ENCODE peak calls at places on chromosomes 12 and 14, in eight cellular contexts. One of them, this sample, is unnamed.

GRCh38 chr12:75814856-75815754 is 216.5 kb downstream of the PHLDA1 start:
- DNase-seq in cardiac fibroblast: peak
- DNase-seq in Peyer's patch: no peak
- DNase-seq in brain microvascular endothelial cell: peak
- DNase-seq in GM10248: peak
- DNase-seq in A549: peak
- DNase-seq in prostate gland: no peak
- DNase-seq in MM.1S: no peak
- DNase-seq in this sample: no peak

GRCh38 chr14:68335312-68335711 is 457.6 kb downstream of the ZFP36L1 start:
- DNase-seq in GM10248: no peak
- DNase-seq in Peyer's patch: no peak
- DNase-seq in MM.1S: peak
- DNase-seq in A549: no peak
- DNase-seq in prostate gland: no peak
- DNase-seq in brain microvascular endothelial cell: no peak
- DNase-seq in cardiac fibroblast: no peak
- DNase-seq in this sample: no peak

GRCh38 chr14:28300356-28300755 is 466.2 kb upstream of the FOXG1 start:
- DNase-seq in brain microvascular endothelial cell: no peak
- DNase-seq in MM.1S: no peak
- DNase-seq in GM10248: no peak
- DNase-seq in A549: no peak
- DNase-seq in prostate gland: no peak
- DNase-seq in Peyer's patch: no peak
- DNase-seq in cardiac fibroblast: no peak
- DNase-seq in this sample: no peak

GRCh38 chr12:109544955-109545531 is 28.3 kb downstream of the MMAB start:
- DNase-seq in cardiac fibroblast: peak
- DNase-seq in Peyer's patch: no peak
- DNase-seq in GM10248: no peak
- DNase-seq in brain microvascular endothelial cell: no peak
- DNase-seq in prostate gland: no peak
- DNase-seq in A549: no peak
- DNase-seq in MM.1S: no peak
- DNase-seq in this sample: no peak

GRCh38 chr14:76742185-76742584 is 19.1 kb upstream of the VASH1 start:
- DNase-seq in cardiac fibroblast: no peak
- DNase-seq in Peyer's patch: no peak
- DNase-seq in prostate gland: no peak
- DNase-seq in brain microvascular endothelial cell: no peak
- DNase-seq in GM10248: no peak
- DNase-seq in MM.1S: no peak
- DNase-seq in A549: no peak
- DNase-seq in this sample: no peak

GRCh38 chr14:83217492-83217891 is 1683.8 kb upstream of the SEL1L start:
- DNase-seq in cardiac fibroblast: no peak
- DNase-seq in prostate gland: no peak
- DNase-seq in Peyer's patch: no peak
- DNase-seq in A549: no peak
- DNase-seq in GM10248: no peak
- DNase-seq in MM.1S: no peak
- DNase-seq in brain microvascular endothelial cell: peak
- DNase-seq in this sample: no peak

GRCh38 chr12:38772427-38772826 is 133.0 kb downstream of the CPNE8 start:
- DNase-seq in A549: no peak
- DNase-seq in cardiac fibroblast: no peak
- DNase-seq in MM.1S: no peak
- DNase-seq in Peyer's patch: no peak
- DNase-seq in brain microvascular endothelial cell: no peak
- DNase-seq in prostate gland: no peak
- DNase-seq in GM10248: no peak
- DNase-seq in this sample: no peak

GRCh38 chr12:57087689-57088441 is 1.0 kb upstream of the NAB2 start:
- DNase-seq in MM.1S: peak
- DNase-seq in Peyer's patch: peak
- DNase-seq in prostate gland: peak
- DNase-seq in A549: peak
- DNase-seq in GM10248: peak
- DNase-seq in brain microvascular endothelial cell: peak
- DNase-seq in cardiac fibroblast: peak
- DNase-seq in this sample: no peak

GRCh38 chr12:116592116-116592637 is 33.0 kb downstream of the MAP1LC3B2 start:
- DNase-seq in brain microvascular endothelial cell: no peak
- DNase-seq in Peyer's patch: no peak
- DNase-seq in MM.1S: no peak
- DNase-seq in A549: no peak
- DNase-seq in prostate gland: peak
- DNase-seq in GM10248: no peak
- DNase-seq in cardiac fibroblast: no peak
- DNase-seq in this sample: peak

GRCh38 chr12:57631566-57632368 is 1.2 kb downstream of the B4GALNT1 start:
- DNase-seq in cardiac fibroblast: peak
- DNase-seq in Peyer's patch: no peak
- DNase-seq in prostate gland: peak
- DNase-seq in brain microvascular endothelial cell: no peak
- DNase-seq in GM10248: no peak
- DNase-seq in A549: no peak
- DNase-seq in MM.1S: no peak
- DNase-seq in this sample: no peak

GRCh38 chr12:77243345-77243744 is 178.0 kb upstream of the E2F7 start:
- DNase-seq in A549: no peak
- DNase-seq in GM10248: no peak
- DNase-seq in brain microvascular endothelial cell: no peak
- DNase-seq in prostate gland: no peak
- DNase-seq in Peyer's patch: no peak
- DNase-seq in cardiac fibroblast: no peak
- DNase-seq in MM.1S: no peak
- DNase-seq in this sample: no peak

GRCh38 chr14:99168330-99168729 is 103.7 kb downstream of the BCL11B start:
- DNase-seq in MM.1S: no peak
- DNase-seq in cardiac fibroblast: no peak
- DNase-seq in brain microvascular endothelial cell: no peak
- DNase-seq in A549: no peak
- DNase-seq in GM10248: no peak
- DNase-seq in Peyer's patch: no peak
- DNase-seq in prostate gland: no peak
- DNase-seq in this sample: no peak

GRCh38 chr14:34766611-34767010 is 52.2 kb upstream of the CFL2 start:
- DNase-seq in brain microvascular endothelial cell: no peak
- DNase-seq in cardiac fibroblast: no peak
- DNase-seq in A549: no peak
- DNase-seq in Peyer's patch: no peak
- DNase-seq in prostate gland: no peak
- DNase-seq in MM.1S: no peak
- DNase-seq in GM10248: no peak
- DNase-seq in this sample: no peak

GRCh38 chr12:39553476-39553875 is 66.1 kb downstream of the ABCD2 start:
- DNase-seq in MM.1S: no peak
- DNase-seq in cardiac fibroblast: no peak
- DNase-seq in Peyer's patch: no peak
- DNase-seq in A549: no peak
- DNase-seq in GM10248: no peak
- DNase-seq in brain microvascular endothelial cell: no peak
- DNase-seq in prostate gland: no peak
- DNase-seq in this sample: no peak

GRCh38 chr12:125530876-125531275 is 465.6 kb downstream of the AACS start:
- DNase-seq in GM10248: no peak
- DNase-seq in brain microvascular endothelial cell: no peak
- DNase-seq in cardiac fibroblast: no peak
- DNase-seq in A549: no peak
- DNase-seq in MM.1S: no peak
- DNase-seq in Peyer's patch: no peak
- DNase-seq in prostate gland: no peak
- DNase-seq in this sample: no peak

GRCh38 chr12:6949063-6949594 is 2.0 kb upstream of the PTPN6 start:
- DNase-seq in GM10248: no peak
- DNase-seq in A549: no peak
- DNase-seq in MM.1S: peak
- DNase-seq in prostate gland: no peak
- DNase-seq in Peyer's patch: peak
- DNase-seq in cardiac fibroblast: no peak
- DNase-seq in brain microvascular endothelial cell: no peak
- DNase-seq in this sample: no peak
- TF ChIP-seq CTCF in GM10248: peak
- TF ChIP-seq CTCF in A549: no peak
- TF ChIP-seq CTCF in MM.1S: peak
- TF ChIP-seq CTCF in prostate gland: no peak
- TF ChIP-seq CTCF in Peyer's patch: peak
- TF ChIP-seq CTCF in cardiac fibroblast: peak
- TF ChIP-seq CTCF in brain microvascular endothelial cell: peak
- TF ChIP-seq CTCF in this sample: no peak

DNA sequence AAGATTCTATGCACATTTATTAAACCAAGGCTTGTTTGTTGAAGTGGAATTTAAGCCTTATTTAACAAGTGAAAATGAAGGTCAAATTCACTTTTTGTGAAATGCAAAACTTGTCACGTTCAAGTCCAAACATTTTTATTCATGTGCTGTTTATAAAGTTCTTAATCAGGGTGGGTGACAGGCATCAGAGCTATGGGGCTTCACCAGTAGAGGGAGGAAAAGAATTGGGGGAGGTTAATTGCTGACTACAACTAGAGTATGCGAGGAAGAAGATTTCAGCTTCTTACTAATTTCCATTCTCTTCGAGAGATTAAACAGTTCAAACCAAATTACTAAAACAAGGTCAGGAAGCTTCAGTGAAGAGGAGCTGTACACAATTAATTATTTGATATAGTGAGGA is 9.7 kb downstream of the MOK start:
- DNase-seq in GM10248: no peak
- DNase-seq in prostate gland: no peak
- DNase-seq in A549: peak
- DNase-seq in Peyer's patch: no peak
- DNase-seq in cardiac fibroblast: peak
- DNase-seq in MM.1S: no peak
- DNase-seq in brain microvascular endothelial cell: no peak
- DNase-seq in this sample: no peak
- TF ChIP-seq CTCF in GM10248: no peak
- TF ChIP-seq CTCF in prostate gland: no peak
- TF ChIP-seq CTCF in A549: peak
- TF ChIP-seq CTCF in Peyer's patch: no peak
- TF ChIP-seq CTCF in cardiac fibroblast: peak
- TF ChIP-seq CTCF in MM.1S: no peak
- TF ChIP-seq CTCF in brain microvascular endothelial cell: peak
- TF ChIP-seq CTCF in this sample: peak

GRCh38 chr14:36028218-36028617 is 148.3 kb downstream of the PTCSC3 start:
- DNase-seq in cardiac fibroblast: no peak
- DNase-seq in brain microvascular endothelial cell: no peak
- DNase-seq in GM10248: no peak
- DNase-seq in prostate gland: no peak
- DNase-seq in A549: no peak
- DNase-seq in MM.1S: no peak
- DNase-seq in Peyer's patch: no peak
- DNase-seq in this sample: no peak
- TF ChIP-seq CTCF in cardiac fibroblast: no peak
- TF ChIP-seq CTCF in brain microvascular endothelial cell: no peak
- TF ChIP-seq CTCF in GM10248: no peak
- TF ChIP-seq CTCF in prostate gland: no peak
- TF ChIP-seq CTCF in A549: peak
- TF ChIP-seq CTCF in MM.1S: no peak
- TF ChIP-seq CTCF in Peyer's patch: no peak
- TF ChIP-seq CTCF in this sample: no peak

DNA sequence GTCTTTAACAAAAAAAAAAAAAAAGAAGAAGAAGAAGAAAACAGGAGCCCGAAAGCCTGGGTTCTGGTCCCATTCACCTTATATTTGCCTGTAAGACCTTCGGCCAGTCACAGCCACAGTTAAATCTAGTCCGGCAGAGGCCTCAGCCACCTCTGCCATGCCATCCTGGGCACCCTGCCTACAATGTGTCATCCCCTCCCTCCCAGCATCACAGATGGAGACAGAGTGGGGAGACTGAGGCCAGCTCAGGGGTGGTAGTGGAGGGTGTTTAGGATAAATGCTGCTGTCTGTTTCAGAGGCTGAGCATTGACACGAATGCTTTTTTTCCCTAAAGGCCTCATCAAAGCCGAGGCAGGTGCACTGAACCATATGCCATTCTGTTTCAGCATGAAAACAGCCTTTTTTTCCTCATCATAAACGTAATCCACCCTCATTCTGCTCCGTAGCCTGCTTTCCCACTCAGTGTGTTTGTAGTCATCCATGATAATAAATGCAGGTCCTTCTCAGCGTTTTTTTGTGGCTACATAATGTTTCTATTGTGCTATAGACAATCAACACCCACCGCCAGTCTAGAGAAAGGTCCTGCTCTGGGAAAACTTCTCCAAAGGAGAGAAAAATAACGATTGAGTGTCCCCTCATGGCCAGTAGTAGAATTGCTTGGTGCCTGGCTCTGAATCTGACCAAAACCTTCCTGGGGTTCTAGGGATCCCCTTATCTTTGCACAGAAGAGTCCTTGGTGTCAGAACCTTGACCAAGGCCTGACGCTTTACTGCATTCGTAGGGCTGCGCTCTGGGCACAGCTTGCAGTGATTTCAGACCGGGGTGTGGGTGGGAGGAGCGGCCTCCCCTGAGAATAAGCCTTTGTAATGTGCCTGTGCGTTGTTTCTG is 41.1 kb upstream of the TSPAN9 start:
- DNase-seq in MM.1S: no peak
- DNase-seq in brain microvascular endothelial cell: peak
- DNase-seq in GM10248: no peak
- DNase-seq in cardiac fibroblast: peak
- DNase-seq in Peyer's patch: no peak
- DNase-seq in A549: no peak
- DNase-seq in prostate gland: no peak
- DNase-seq in this sample: peak
- TF ChIP-seq CTCF in MM.1S: no peak
- TF ChIP-seq CTCF in brain microvascular endothelial cell: peak
- TF ChIP-seq CTCF in GM10248: no peak
- TF ChIP-seq CTCF in cardiac fibroblast: peak
- TF ChIP-seq CTCF in Peyer's patch: no peak
- TF ChIP-seq CTCF in A549: no peak
- TF ChIP-seq CTCF in prostate gland: no peak
- TF ChIP-seq CTCF in this sample: peak

DNA sequence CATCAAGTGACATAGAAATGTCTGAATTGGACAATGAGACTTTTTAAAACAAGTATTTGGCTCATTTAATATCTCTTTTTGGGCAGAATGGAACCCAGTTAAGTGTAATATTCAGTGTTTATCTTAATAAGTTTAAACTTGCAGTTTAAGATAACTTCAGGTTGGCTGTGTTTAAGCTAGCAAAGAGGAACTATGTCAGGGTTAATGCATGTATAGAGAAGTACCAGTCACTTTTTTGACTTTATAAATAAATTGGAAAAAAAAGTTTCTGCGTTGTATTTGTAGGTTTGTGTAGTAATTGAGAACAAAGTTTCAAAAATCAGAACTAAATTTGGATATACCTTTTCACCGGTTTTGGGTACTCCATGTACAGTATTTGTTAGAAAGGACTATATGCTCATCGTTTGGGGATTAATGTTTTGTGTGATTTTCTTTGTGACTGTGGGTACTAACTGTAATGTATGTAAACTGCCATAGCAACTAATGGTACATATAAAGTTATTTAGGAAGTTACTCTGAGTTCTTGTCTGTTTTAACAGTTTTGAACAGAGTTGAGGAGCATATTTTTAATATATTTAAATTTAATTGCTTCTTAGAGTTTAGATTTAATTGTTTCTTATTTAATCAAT is 4.5 kb downstream of the HMGA2 start:
- DNase-seq in A549: no peak
- DNase-seq in Peyer's patch: no peak
- DNase-seq in MM.1S: no peak
- DNase-seq in brain microvascular endothelial cell: no peak
- DNase-seq in GM10248: no peak
- DNase-seq in prostate gland: no peak
- DNase-seq in cardiac fibroblast: peak
- DNase-seq in this sample: no peak
- TF ChIP-seq CTCF in A549: no peak
- TF ChIP-seq CTCF in Peyer's patch: no peak
- TF ChIP-seq CTCF in MM.1S: no peak
- TF ChIP-seq CTCF in brain microvascular endothelial cell: no peak
- TF ChIP-seq CTCF in GM10248: no peak
- TF ChIP-seq CTCF in prostate gland: no peak
- TF ChIP-seq CTCF in cardiac fibroblast: no peak
- TF ChIP-seq CTCF in this sample: no peak

This sample was measured in dorsolateral prefrontal cortex.